ENCODE peak calls at places on chromosomes 6 and 20, in four cellular contexts. L is uterus, C is A549, V is colonic mucosa. F is an unnamed sample. For H3K4me1, the result is how much of the 10 kb centered on the place peaks cover.

GRCh38 chr6:116424001-116424400 is 37.2 kb upstream of the CALHM6 start:
- DNase-seq in L (no peak), V (no peak), C (peak), F (no peak)

GRCh38 chr20:45867811-45868176 is 10.4 kb downstream of the ZSWIM3 start:
- DNase-seq in V (no peak), L (no peak), C (no peak), F (no peak)

GRCh38 chr20:24337074-24337473 is 132.4 kb upstream of the SYNDIG1 start:
- DNase-seq in V (no peak), L (no peak), C (no peak), F (no peak)

GRCh38 chr20:62159835-62160234 is 16.3 kb downstream of the SS18L1 start:
- DNase-seq in C (no peak), L (no peak), V (no peak), F (no peak)

GRCh38 chr20:57391439-57392129 is 388 bp downstream of the RBM38 start:
- DNase-seq in V (no peak), L (no peak), C (no peak), F (no peak)

GRCh38 chr20:1102016-1102415 is 16.4 kb upstream of the PSMF1 start:
- DNase-seq in V (no peak), L (no peak), C (no peak), F (no peak)

GRCh38 chr6:12011276-12012112 is 618 bp upstream of the HIVEP1 start:
- DNase-seq in L (peak), C (peak), V (peak), F (peak)

GRCh38 chr6:28433119-28433518 is 10.2 kb downstream of the ZSCAN23 start:
- DNase-seq in V (no peak), C (no peak), L (no peak), F (no peak)

GRCh38 chr6:87155920-87156600 is 695 bp downstream of the ZNF292 start:
- DNase-seq in C (peak), L (peak), V (peak), F (peak)

DNA sequence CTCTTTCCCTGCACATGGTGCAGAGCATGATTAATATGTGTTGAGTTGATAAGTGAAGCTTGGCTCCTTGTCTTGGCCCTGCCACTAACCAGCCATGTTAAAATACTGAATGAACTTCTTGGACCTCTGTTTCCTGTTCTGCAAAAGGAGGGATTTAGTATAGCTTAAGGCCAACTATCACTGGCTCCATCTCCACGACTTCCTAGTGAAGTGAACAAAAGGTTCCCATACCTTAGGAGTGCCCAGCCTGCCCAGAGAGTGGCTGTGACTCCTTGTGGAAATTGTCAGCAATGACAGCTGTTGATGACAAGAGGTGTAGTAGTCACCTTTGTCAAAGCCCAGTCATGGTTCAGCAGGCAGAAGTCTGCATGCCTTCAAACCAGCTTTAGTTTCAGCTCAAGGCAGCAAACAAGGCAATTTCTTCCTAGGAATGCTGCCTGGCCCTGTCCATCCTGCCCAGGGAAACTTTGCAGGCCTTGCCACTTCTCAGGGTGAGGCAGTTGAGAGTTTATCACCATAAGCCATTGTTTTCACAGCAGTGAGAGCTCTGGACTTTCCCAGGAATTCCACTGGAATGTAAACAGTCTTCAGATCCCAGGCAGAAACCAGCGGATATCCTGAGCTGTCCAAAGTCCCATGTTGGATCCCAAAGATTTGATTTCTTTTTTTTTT is 169.7 kb upstream of the TNFAIP3 start:
- DNase-seq in V (peak), C (peak), L (no peak), F (peak)
- H3K4me1 ChIP-seq in V (under half), C (under half), L (under half), F (half or more)

DNA sequence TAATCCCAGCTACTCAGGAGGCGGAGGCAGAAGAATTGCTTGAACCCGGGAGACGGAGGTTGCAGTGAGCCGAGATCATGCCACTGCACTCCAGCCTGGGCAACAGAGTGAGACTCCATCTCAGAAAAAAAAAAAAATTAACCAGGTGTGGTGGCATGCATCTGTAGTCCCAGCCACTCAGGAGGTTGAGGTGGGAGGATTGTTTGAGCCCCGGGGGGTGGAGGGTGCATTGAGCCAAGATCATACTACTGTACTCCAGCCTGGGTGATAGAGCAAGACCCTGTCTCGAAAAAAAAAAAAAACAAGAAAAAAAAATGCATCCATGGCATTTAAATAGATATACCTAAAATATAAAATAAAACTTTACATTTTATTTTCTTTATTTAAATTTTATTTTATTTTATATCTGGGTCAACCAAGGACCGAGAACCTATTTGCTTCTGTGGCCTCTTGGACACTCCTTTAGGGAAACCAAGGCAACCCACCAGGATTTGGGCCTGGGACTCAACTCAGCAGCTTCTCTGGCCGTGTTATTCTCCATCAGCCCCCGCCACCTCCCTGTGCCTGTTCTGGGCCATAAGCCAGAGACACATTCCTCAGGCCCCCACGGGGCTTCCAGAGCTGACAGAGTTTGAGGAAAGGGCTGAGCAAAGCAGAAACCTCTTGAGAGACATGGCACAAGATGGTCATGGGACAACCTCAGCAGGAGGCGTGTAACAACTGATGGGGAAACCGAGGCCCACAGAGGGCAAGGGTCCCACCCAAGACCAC is 6.2 kb downstream of the SNTA1 start:
- DNase-seq in L (peak), C (no peak), V (no peak), F (no peak)
- H3K4me1 ChIP-seq in L (under half), C (under half), V (under half), F (under half)

GRCh38 chr6:151322570-151322969 is 68.8 kb downstream of the ZBTB2 start:
- DNase-seq in L (no peak), C (peak), V (no peak), F (no peak)
- H3K4me1 ChIP-seq in L (under half), C (under half), V (under half), F (under half)

GRCh38 chr20:63778034-63778752 is 38.6 kb downstream of the SLC2A4RG start:
- DNase-seq in C (peak), L (no peak), V (no peak), F (peak)

GRCh38 chr20:63774348-63774735 is 34.8 kb downstream of the SLC2A4RG start:
- DNase-seq in V (no peak), C (no peak), L (no peak), F (peak)

GRCh38 chr20:63775096-63775978 is 35.8 kb downstream of the SLC2A4RG start:
- DNase-seq in C (no peak), L (peak), V (no peak), F (no peak)

GRCh38 chr20:63778857-63779256 is 39.3 kb downstream of the SLC2A4RG start:
- DNase-seq in L (no peak), C (no peak), V (no peak), F (no peak)

DNA sequence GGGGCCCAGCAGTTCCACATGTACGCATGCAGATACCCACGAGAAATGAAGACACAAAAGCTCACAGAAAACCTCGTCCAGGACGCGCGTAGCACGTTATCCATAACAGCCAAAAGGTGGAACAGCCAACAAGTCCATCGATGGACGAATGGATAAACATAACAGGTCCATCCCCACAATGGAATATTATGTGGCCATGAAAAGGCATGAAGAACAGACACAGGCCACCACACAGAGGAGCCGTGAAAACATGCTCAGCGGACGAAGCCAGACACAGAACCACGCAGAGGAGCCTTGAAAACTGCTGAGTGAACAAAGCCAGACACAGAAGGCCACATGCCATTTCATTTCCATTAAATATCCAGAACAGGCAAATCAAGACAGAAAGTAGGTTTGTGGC is 38.0 kb downstream of the SLC2A4RG start:
- DNase-seq in L (no peak), C (no peak), V (no peak), F (no peak)
- H3K4me1 ChIP-seq in L (under half), C (under half), V (under half), F (under half)

DNA sequence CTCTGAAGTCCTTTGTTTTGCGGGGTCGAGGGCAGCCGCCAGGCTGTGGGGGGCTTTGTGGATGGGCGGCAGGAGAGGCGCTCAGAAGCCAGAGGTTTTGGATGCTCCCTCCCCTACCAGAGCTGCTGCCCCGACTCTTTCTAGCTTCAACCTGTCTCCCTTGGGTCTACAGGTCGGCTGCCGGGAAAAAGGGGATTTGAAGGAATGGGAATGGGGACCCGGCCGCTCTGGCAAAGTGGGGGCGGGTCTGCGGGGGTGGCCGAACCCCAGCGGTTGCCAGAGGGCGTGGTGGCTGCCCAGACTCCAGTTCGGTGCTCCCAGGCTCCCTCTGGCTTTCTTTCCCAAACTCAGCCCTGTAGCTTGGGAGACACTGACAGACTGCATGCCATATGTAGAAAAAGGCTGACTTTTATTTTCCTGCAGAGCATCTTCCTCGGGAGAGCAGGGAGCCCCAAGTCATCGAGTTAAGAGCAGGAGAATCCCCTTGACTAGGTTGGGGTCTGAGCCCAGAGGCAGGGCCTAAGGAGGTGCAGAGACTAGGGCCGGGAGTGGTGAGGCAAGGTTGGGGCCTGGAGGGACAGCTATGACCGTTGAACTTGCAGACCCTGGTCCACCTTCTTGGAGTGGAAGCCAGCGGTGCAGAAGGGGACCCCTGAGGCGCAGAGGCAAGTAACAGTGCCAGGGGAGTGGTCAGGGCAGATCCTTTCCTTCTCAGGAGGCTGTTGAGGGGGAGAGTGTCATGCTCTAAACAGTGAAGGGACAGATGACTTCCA is 1.4 kb upstream of the PPP1R18 start:
- DNase-seq in L (peak), C (no peak), V (peak), F (no peak)
- H3K4me1 ChIP-seq in L (under half), C (half or more), V (under half), F (half or more)

F was measured in SJSA1.